ENCODE peak calls at places on chromosomes 12 and 14, in ten cellular contexts. C, Q, E, J, G, T, W, V, K and H are unnamed samples.
A peak's percentile ranks its signal among the peaks of the same experiment; 100 is the strongest.

GRCh38 chr12:56234746-56235436 is 5.0 kb downstream of the SLC39A5 start:
- DNase-seq in C (no peak), Q (no peak), E (no peak), J (no peak), G (no peak), T (no peak), W (no peak), V (no peak), K (no peak), H (no peak)

GRCh38 chr12:81759215-81759991 is at the start of gene PPFIA2:
- DNase-seq in C (peak; percentile 70), Q (no peak), E (peak; percentile 56), J (peak; percentile 81), G (peak; percentile 54), T (peak; percentile 6), W (no peak), V (no peak), K (peak; percentile 51), H (no peak)

GRCh38 chr12:101238806-101239329 is 28.8 kb upstream of the SLC5A8 start:
- DNase-seq in C (no peak), Q (no peak), E (no peak), J (no peak), G (no peak), T (no peak), W (no peak), V (no peak), K (no peak), H (no peak)

GRCh38 chr12:105860556-105861207 is 278.1 kb downstream of the NUAK1 start:
- DNase-seq in C (no peak), Q (no peak), E (no peak), J (no peak), G (peak; percentile 81), T (no peak), W (no peak), V (peak; percentile 95), K (no peak), H (peak; percentile 30)

GRCh38 chr12:119940881-119941280 is 48.2 kb upstream of the BICDL1 start:
- DNase-seq in C (no peak), Q (peak; percentile 65), E (peak; percentile 88), J (no peak), G (no peak), T (no peak), W (no peak), V (peak; percentile 9), K (peak; percentile 37), H (no peak)

GRCh38 chr14:101808894-101809670 is 47.6 kb downstream of the PPP2R5C start:
- DNase-seq in C (no peak), Q (no peak), E (no peak), J (no peak), G (no peak), T (no peak), W (no peak), V (no peak), K (no peak), H (no peak)

GRCh38 chr14:20799955-20800544 is 2.6 kb downstream of the RNASE1 start:
- DNase-seq in C (peak; percentile 28), Q (peak; percentile 82), E (no peak), J (no peak), G (no peak), T (no peak), W (no peak), V (no peak), K (no peak), H (no peak)

GRCh38 chr12:127632431-127632830 is 634.5 kb upstream of the TMEM132C start:
- DNase-seq in C (peak; percentile 15), Q (no peak), E (no peak), J (no peak), G (no peak), T (no peak), W (no peak), V (no peak), K (no peak), H (no peak)

GRCh38 chr12:126676426-126676825 is 1590.5 kb upstream of the TMEM132C start:
- DNase-seq in C (no peak), Q (no peak), E (no peak), J (no peak), G (peak; percentile 33), T (no peak), W (no peak), V (no peak), K (no peak), H (no peak)

GRCh38 chr12:9646794-9647622 is 22.5 kb upstream of the CLEC2D start:
- DNase-seq in C (peak; percentile 8), Q (peak; percentile 28), E (peak; percentile 13), J (peak; percentile 17), G (no peak), T (no peak), W (no peak), V (no peak), K (no peak), H (peak; percentile 19)

GRCh38 chr14:70397746-70398145 is 19.1 kb downstream of the SYNJ2BP start:
- DNase-seq in C (no peak), Q (no peak), E (no peak), J (no peak), G (no peak), T (no peak), W (no peak), V (no peak), K (no peak), H (no peak)

GRCh38 chr12:120787889-120788288 is 62.3 kb downstream of the ACADS start:
- DNase-seq in C (no peak), Q (no peak), E (no peak), J (no peak), G (no peak), T (no peak), W (no peak), V (no peak), K (no peak), H (no peak)

GRCh38 chr12:84455598-84455997 is 457.0 kb downstream of the SLC6A15 start:
- DNase-seq in C (no peak), Q (no peak), E (no peak), J (peak; percentile 11), G (no peak), T (no peak), W (no peak), V (no peak), K (no peak), H (no peak)

GRCh38 chr12:69096669-69097364 is 142.6 kb upstream of the CPSF6 start:
- DNase-seq in C (no peak), Q (peak; percentile 71), E (peak; percentile 42), J (no peak), G (no peak), T (no peak), W (no peak), V (no peak), K (no peak), H (no peak)

GRCh38 chr12:117494833-117495714 is 133.6 kb upstream of the NOS1 start:
- DNase-seq in C (peak; percentile 13), Q (no peak), E (no peak), J (no peak), G (peak; percentile 60), T (no peak), W (no peak), V (peak; percentile 90), K (no peak), H (no peak)

GRCh38 chr12:34290191-34290995 is 268.1 kb downstream of the ALG10 start:
- DNase-seq in C (no peak), Q (no peak), E (no peak), J (no peak), G (no peak), T (no peak), W (no peak), V (no peak), K (no peak), H (no peak)

GRCh38 chr12:132310181-132311040 is 19.0 kb downstream of the GALNT9 start:
- DNase-seq in C (no peak), Q (no peak), E (no peak), J (no peak), G (no peak), T (no peak), W (no peak), V (no peak), K (no peak), H (no peak)

GRCh38 chr14:34461334-34462131 is 507 bp downstream of the SPTSSA start:
- DNase-seq in C (peak; percentile 78), Q (peak; percentile 62), E (peak; percentile 62), J (peak; percentile 74), G (peak; percentile 38), T (no peak), W (peak; percentile 33), V (no peak), K (peak; percentile 61), H (peak; percentile 49)

GRCh38 chr14:86961106-86961716 is 1031.8 kb downstream of the GALC start:
- DNase-seq in C (peak; percentile 52), Q (no peak), E (peak; percentile 34), J (no peak), G (no peak), T (no peak), W (no peak), V (no peak), K (peak; percentile 19), H (peak; percentile 4)